ENCODE peak calls at places on chromosomes 6 and 20, in seven cellular contexts. One of them, this sample, is unnamed.

GRCh38 chr6:148457137-148457842 is 114.7 kb downstream of the SASH1 start:
- DNase-seq in DND-41: no peak
- DNase-seq in GM10248: no peak
- DNase-seq in progenitor cell of endocrine pancreas: no peak
- DNase-seq in A549: no peak
- DNase-seq in H9: no peak
- DNase-seq in MCF 10A: no peak
- DNase-seq in this sample: no peak

GRCh38 chr6:74409447-74409846 is 713.4 kb downstream of the CD109 start:
- DNase-seq in DND-41: no peak
- DNase-seq in GM10248: peak
- DNase-seq in A549: peak
- DNase-seq in MCF 10A: peak
- DNase-seq in H9: no peak
- DNase-seq in progenitor cell of endocrine pancreas: no peak
- DNase-seq in this sample: no peak

GRCh38 chr6:131754715-131755567 is 44.1 kb upstream of the CTAGE9 start:
- DNase-seq in MCF 10A: no peak
- DNase-seq in GM10248: no peak
- DNase-seq in H9: no peak
- DNase-seq in progenitor cell of endocrine pancreas: no peak
- DNase-seq in DND-41: no peak
- DNase-seq in A549: no peak
- DNase-seq in this sample: peak

GRCh38 chr20:20668639-20669038 is 43.8 kb downstream of the RALGAPA2 start:
- DNase-seq in progenitor cell of endocrine pancreas: no peak
- DNase-seq in GM10248: peak
- DNase-seq in MCF 10A: no peak
- DNase-seq in A549: no peak
- DNase-seq in DND-41: no peak
- DNase-seq in H9: no peak
- DNase-seq in this sample: no peak

GRCh38 chr20:7272512-7272911 is 505.0 kb downstream of the BMP2 start:
- DNase-seq in DND-41: no peak
- DNase-seq in H9: no peak
- DNase-seq in progenitor cell of endocrine pancreas: no peak
- DNase-seq in A549: no peak
- DNase-seq in MCF 10A: peak
- DNase-seq in GM10248: no peak
- DNase-seq in this sample: no peak

GRCh38 chr20:49484180-49485140 is 2.0 kb upstream of the KCNB1 start:
- DNase-seq in progenitor cell of endocrine pancreas: peak
- DNase-seq in GM10248: peak
- DNase-seq in H9: peak
- DNase-seq in DND-41: no peak
- DNase-seq in MCF 10A: peak
- DNase-seq in A549: peak
- DNase-seq in this sample: peak

GRCh38 chr6:11920566-11920965 is 91.5 kb upstream of the HIVEP1 start:
- DNase-seq in A549: no peak
- DNase-seq in MCF 10A: no peak
- DNase-seq in progenitor cell of endocrine pancreas: no peak
- DNase-seq in H9: no peak
- DNase-seq in DND-41: no peak
- DNase-seq in GM10248: no peak
- DNase-seq in this sample: no peak

GRCh38 chr6:26553739-26554668 is 15.8 kb downstream of the HMGN4 start:
- DNase-seq in GM10248: no peak
- DNase-seq in DND-41: peak
- DNase-seq in H9: peak
- DNase-seq in MCF 10A: peak
- DNase-seq in progenitor cell of endocrine pancreas: peak
- DNase-seq in A549: peak
- DNase-seq in this sample: peak

GRCh38 chr6:47009583-47009982 is 32.5 kb downstream of the ADGRF1 start:
- DNase-seq in GM10248: no peak
- DNase-seq in progenitor cell of endocrine pancreas: no peak
- DNase-seq in DND-41: no peak
- DNase-seq in H9: no peak
- DNase-seq in A549: no peak
- DNase-seq in MCF 10A: no peak
- DNase-seq in this sample: no peak

GRCh38 chr20:18133962-18134361 is 3.7 kb upstream of the KAT14 start:
- DNase-seq in H9: no peak
- DNase-seq in GM10248: no peak
- DNase-seq in A549: no peak
- DNase-seq in DND-41: no peak
- DNase-seq in progenitor cell of endocrine pancreas: no peak
- DNase-seq in MCF 10A: peak
- DNase-seq in this sample: no peak

GRCh38 chr20:18139832-18140231 is 2.2 kb downstream of the KAT14 start:
- DNase-seq in A549: no peak
- DNase-seq in H9: no peak
- DNase-seq in progenitor cell of endocrine pancreas: no peak
- DNase-seq in GM10248: no peak
- DNase-seq in DND-41: no peak
- DNase-seq in MCF 10A: no peak
- DNase-seq in this sample: no peak

GRCh38 chr20:18138639-18139583 is 1.2 kb downstream of the KAT14 start:
- DNase-seq in progenitor cell of endocrine pancreas: no peak
- DNase-seq in DND-41: no peak
- DNase-seq in H9: no peak
- DNase-seq in GM10248: no peak
- DNase-seq in MCF 10A: no peak
- DNase-seq in A549: no peak
- DNase-seq in this sample: no peak

GRCh38 chr20:18138266-18138582 is 561 bp downstream of the KAT14 start:
- DNase-seq in GM10248: no peak
- DNase-seq in DND-41: no peak
- DNase-seq in H9: no peak
- DNase-seq in progenitor cell of endocrine pancreas: no peak
- DNase-seq in A549: no peak
- DNase-seq in MCF 10A: no peak
- DNase-seq in this sample: no peak

DNA sequence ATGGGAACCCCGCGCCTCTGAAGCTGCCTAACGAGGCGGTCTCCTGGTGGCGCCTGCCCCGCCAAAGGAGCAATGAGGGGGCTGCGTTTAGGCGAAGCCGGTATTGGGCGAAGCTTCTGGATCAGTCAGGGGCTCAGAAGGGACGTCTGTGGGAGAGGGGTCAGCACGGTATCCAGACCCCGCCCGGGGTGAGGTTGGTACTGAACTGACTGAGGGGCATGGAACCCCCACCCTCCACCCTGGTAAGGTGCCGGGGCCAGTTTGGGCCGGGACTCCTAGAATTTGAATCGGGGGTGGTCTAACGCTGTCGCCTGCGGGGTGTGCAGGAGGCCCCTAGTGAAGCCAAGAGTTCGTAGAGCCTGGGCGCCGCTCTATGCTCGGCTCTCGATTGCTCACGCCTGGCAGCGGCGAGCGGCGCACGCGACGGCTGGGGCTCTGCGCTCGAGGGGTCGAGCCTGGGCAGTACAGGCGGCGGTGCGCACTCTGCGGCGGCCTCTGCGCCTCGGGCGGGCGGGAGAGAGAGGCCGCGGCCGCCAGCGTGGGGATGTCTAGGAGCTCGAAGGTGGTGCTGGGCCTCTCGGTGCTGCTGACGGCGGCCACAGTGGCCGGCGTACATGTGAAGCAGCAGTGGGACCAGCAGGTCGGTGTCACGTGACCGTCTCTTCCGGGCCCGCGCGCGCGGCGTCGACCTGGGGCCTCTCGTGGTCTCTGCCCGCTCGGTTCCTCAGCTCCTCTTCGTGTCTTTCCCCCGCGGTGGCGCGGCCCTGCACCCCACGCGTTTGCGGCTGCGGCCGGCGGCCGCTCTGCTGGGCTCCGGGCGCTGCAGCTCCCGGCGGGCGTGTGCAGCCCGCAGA is at the start of the genes KAT14 and PET117:
- DNase-seq in progenitor cell of endocrine pancreas: peak
- DNase-seq in MCF 10A: peak
- DNase-seq in H9: peak
- DNase-seq in A549: peak
- DNase-seq in DND-41: peak
- DNase-seq in GM10248: peak
- DNase-seq in this sample: peak
- TF ChIP-seq CTCF in progenitor cell of endocrine pancreas: no peak
- TF ChIP-seq CTCF in MCF 10A: no peak
- TF ChIP-seq CTCF in H9: no peak
- TF ChIP-seq CTCF in A549: peak
- TF ChIP-seq CTCF in DND-41: peak
- TF ChIP-seq CTCF in GM10248: no peak
- TF ChIP-seq CTCF in this sample: no peak

DNA sequence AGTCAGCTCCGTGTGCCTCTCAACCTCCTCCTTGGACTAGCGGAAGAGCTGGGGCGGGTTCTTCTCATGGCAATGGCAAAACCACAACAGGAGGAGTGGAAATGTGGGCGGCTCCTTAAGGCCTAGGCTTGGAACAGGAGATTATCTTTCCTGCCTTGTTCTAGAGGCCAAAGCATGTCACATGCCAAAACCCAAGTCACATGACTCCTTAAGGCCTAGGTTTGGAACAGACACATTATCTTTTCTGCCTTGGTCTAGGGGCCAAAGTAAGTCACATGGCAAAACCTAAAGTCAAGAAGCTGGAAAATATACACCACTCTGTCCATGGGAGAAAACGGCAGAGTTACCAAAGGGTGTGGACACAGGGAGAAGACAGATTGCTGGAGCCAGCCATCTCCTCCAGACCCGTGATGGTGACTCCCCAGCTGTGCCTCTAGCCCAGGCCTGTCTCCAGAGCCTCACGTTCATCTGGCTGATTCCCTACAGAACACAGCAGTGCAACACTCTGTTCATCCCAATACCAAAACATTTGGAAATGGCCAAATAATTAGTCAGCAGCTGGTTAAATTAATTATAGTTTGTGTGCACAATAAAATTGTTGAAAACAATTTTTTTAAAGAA is 34.2 kb downstream of the ANKRD60 start:
- DNase-seq in DND-41: no peak
- DNase-seq in MCF 10A: no peak
- DNase-seq in A549: no peak
- DNase-seq in progenitor cell of endocrine pancreas: no peak
- DNase-seq in H9: no peak
- DNase-seq in GM10248: no peak
- DNase-seq in this sample: no peak
- TF ChIP-seq CTCF in DND-41: no peak
- TF ChIP-seq CTCF in MCF 10A: no peak
- TF ChIP-seq CTCF in A549: no peak
- TF ChIP-seq CTCF in progenitor cell of endocrine pancreas: no peak
- TF ChIP-seq CTCF in H9: no peak
- TF ChIP-seq CTCF in GM10248: no peak
- TF ChIP-seq CTCF in this sample: no peak

GRCh38 chr6:162857321-162857720 is 129.5 kb downstream of the PACRG start:
- DNase-seq in H9: no peak
- DNase-seq in MCF 10A: no peak
- DNase-seq in A549: no peak
- DNase-seq in GM10248: no peak
- DNase-seq in DND-41: no peak
- DNase-seq in progenitor cell of endocrine pancreas: no peak
- DNase-seq in this sample: no peak

GRCh38 chr6:162854734-162855191 is 127.0 kb downstream of the PACRG start:
- DNase-seq in H9: no peak
- DNase-seq in progenitor cell of endocrine pancreas: no peak
- DNase-seq in MCF 10A: no peak
- DNase-seq in DND-41: no peak
- DNase-seq in GM10248: no peak
- DNase-seq in A549: no peak
- DNase-seq in this sample: no peak

GRCh38 chr6:162852810-162853577 is 125.2 kb downstream of the PACRG start:
- DNase-seq in MCF 10A: no peak
- DNase-seq in H9: no peak
- DNase-seq in DND-41: no peak
- DNase-seq in GM10248: no peak
- DNase-seq in A549: no peak
- DNase-seq in progenitor cell of endocrine pancreas: no peak
- DNase-seq in this sample: no peak

GRCh38 chr6:162854228-162854627 is 126.5 kb downstream of the PACRG start:
- DNase-seq in A549: no peak
- DNase-seq in progenitor cell of endocrine pancreas: no peak
- DNase-seq in DND-41: no peak
- DNase-seq in MCF 10A: no peak
- DNase-seq in GM10248: no peak
- DNase-seq in H9: no peak
- DNase-seq in this sample: no peak

GRCh38 chr6:162856885-162857284 is 129.1 kb downstream of the PACRG start:
- DNase-seq in H9: peak
- DNase-seq in MCF 10A: peak
- DNase-seq in A549: peak
- DNase-seq in GM10248: no peak
- DNase-seq in DND-41: no peak
- DNase-seq in progenitor cell of endocrine pancreas: no peak
- DNase-seq in this sample: peak
- TF ChIP-seq CTCF in H9: peak
- TF ChIP-seq CTCF in MCF 10A: peak
- TF ChIP-seq CTCF in A549: peak
- TF ChIP-seq CTCF in GM10248: peak
- TF ChIP-seq CTCF in DND-41: peak
- TF ChIP-seq CTCF in progenitor cell of endocrine pancreas: peak
- TF ChIP-seq CTCF in this sample: peak

GRCh38 chr6:151026021-151026663 is 160.6 kb downstream of the MTHFD1L start:
- DNase-seq in H9: no peak
- DNase-seq in DND-41: no peak
- DNase-seq in GM10248: no peak
- DNase-seq in A549: no peak
- DNase-seq in MCF 10A: no peak
- DNase-seq in progenitor cell of endocrine pancreas: no peak
- DNase-seq in this sample: no peak
- TF ChIP-seq CTCF in H9: no peak
- TF ChIP-seq CTCF in DND-41: no peak
- TF ChIP-seq CTCF in GM10248: no peak
- TF ChIP-seq CTCF in A549: no peak
- TF ChIP-seq CTCF in MCF 10A: no peak
- TF ChIP-seq CTCF in progenitor cell of endocrine pancreas: no peak
- TF ChIP-seq CTCF in this sample: no peak

DNA sequence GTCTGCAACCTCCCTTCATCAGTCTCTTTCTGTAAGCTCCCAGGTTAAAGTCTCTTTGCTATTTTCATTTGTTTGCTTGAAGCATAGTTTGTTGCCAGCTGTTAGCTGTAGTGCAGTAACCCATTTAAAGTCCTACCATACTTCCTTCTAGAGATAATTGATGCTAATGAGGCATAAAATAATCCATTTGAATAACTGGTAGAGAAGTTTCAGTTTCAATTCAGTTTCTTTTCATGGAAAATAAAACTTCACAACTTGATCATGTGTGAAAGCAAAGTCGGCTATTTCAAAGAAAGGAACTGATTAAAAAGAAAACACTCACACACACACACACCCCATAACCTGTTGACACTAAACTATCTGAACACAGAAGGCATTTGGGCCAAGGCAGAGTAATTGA is 68.5 kb upstream of the TENT5A start:
- DNase-seq in progenitor cell of endocrine pancreas: no peak
- DNase-seq in DND-41: no peak
- DNase-seq in H9: no peak
- DNase-seq in GM10248: no peak
- DNase-seq in A549: no peak
- DNase-seq in MCF 10A: no peak
- DNase-seq in this sample: no peak
- TF ChIP-seq CTCF in progenitor cell of endocrine pancreas: no peak
- TF ChIP-seq CTCF in DND-41: no peak
- TF ChIP-seq CTCF in H9: no peak
- TF ChIP-seq CTCF in GM10248: no peak
- TF ChIP-seq CTCF in A549: no peak
- TF ChIP-seq CTCF in MCF 10A: no peak
- TF ChIP-seq CTCF in this sample: no peak

GRCh38 chr20:953742-954141 is 37.6 kb upstream of the ANGPT4 start:
- DNase-seq in H9: no peak
- DNase-seq in MCF 10A: peak
- DNase-seq in A549: no peak
- DNase-seq in progenitor cell of endocrine pancreas: no peak
- DNase-seq in DND-41: no peak
- DNase-seq in GM10248: no peak
- DNase-seq in this sample: peak
- TF ChIP-seq CTCF in H9: peak
- TF ChIP-seq CTCF in MCF 10A: peak
- TF ChIP-seq CTCF in A549: peak
- TF ChIP-seq CTCF in progenitor cell of endocrine pancreas: peak
- TF ChIP-seq CTCF in DND-41: no peak
- TF ChIP-seq CTCF in GM10248: no peak
- TF ChIP-seq CTCF in this sample: no peak

This sample was measured in endothelial cell.